ENCODE peak calls at places on chromosomes 4 and X, in five cellular contexts. M, G, O, H and T are unnamed samples.

GRCh38 chr4:173536808-173537429 is 6.9 kb upstream of the HAND2 start:
- DNase-seq in O (no peak), M (peak), G (no peak), H (no peak), T (no peak)

GRCh38 chr4:118872181-118872580 is 16.5 kb upstream of the SYNPO2 start:
- DNase-seq in O (no peak), H (no peak), M (no peak), G (no peak), T (no peak)

GRCh38 chr4:52729586-52729985 is 21.6 kb downstream of the ERVMER34-1 start:
- DNase-seq in O (no peak), H (no peak), G (no peak), M (no peak), T (no peak)

GRCh38 chrX:153476628-153477027 is 6.3 kb upstream of the HAUS7 start:
- DNase-seq in M (no peak), H (peak), G (no peak), O (no peak), T (no peak)

GRCh38 chr4:83358410-83358809 is 23.8 kb upstream of the HPSE start:
- DNase-seq in G (no peak), M (peak), O (no peak), H (peak), T (no peak)

GRCh38 chr4:6548201-6548881 is 26.6 kb upstream of the MAN2B2 start:
- DNase-seq in M (peak), O (no peak), H (peak), G (peak), T (no peak)

GRCh38 chr4:174549696-174550095 is 27.4 kb upstream of the HPGD start:
- DNase-seq in O (no peak), M (no peak), H (no peak), G (no peak), T (no peak)

GRCh38 chr4:132437117-132437516 is 712.0 kb upstream of the PCDH10 start:
- DNase-seq in H (no peak), G (no peak), O (no peak), M (no peak), T (no peak)

GRCh38 chrX:71859637-71860036 is 51.0 kb upstream of the NHSL2 start:
- DNase-seq in O (no peak), M (peak), G (peak), H (peak), T (no peak)

GRCh38 chr4:147518846-147519767 is 38.2 kb downstream of the EDNRA start:
- DNase-seq in O (no peak), G (peak), H (peak), M (peak), T (no peak)

GRCh38 chrX:119503484-119503861 is 35.2 kb downstream of the SLC25A5 start:
- DNase-seq in M (peak), G (no peak), H (peak), O (no peak), T (no peak)

GRCh38 chr4:8920969-8921368 is 49.3 kb upstream of the HMX1 start:
- DNase-seq in H (no peak), G (no peak), O (no peak), M (no peak), T (no peak)

GRCh38 chr4:185778307-185778706 is 33.7 kb downstream of the SORBS2 start:
- DNase-seq in O (no peak), H (no peak), M (no peak), G (no peak), T (no peak)

GRCh38 chrX:111784667-111785066 is 91.3 kb upstream of the TRPC5OS start:
- DNase-seq in M (no peak), G (no peak), H (no peak), O (no peak), T (no peak)

GRCh38 chrX:136687457-136687856 is 39.5 kb downstream of the CD40LG start:
- DNase-seq in G (no peak), O (no peak), M (no peak), H (no peak), T (no peak)

GRCh38 chrX:115898382-115899001 is 272.1 kb upstream of the AGTR2 start:
- DNase-seq in H (no peak), O (no peak), G (peak), M (peak), T (peak)

GRCh38 chr4:19030536-19030935 is 1009.0 kb upstream of the LCORL start:
- DNase-seq in G (no peak), M (peak), O (no peak), H (peak), T (no peak)

GRCh38 chr4:36206012-36206411 is 38.3 kb downstream of the ARAP2 start:
- DNase-seq in O (no peak), H (no peak), M (no peak), G (no peak), T (no peak)

GRCh38 chr4:13218316-13218958 is 265.7 kb downstream of the RAB28 start:
- DNase-seq in H (no peak), O (no peak), M (no peak), G (no peak), T (no peak)

GRCh38 chr4:173531085-173531965 is 1.3 kb upstream of the HAND2 start:
- DNase-seq in M (no peak), G (no peak), O (no peak), H (no peak), T (no peak)

GRCh38 chrX:154603438-154604430 is 15.3 kb downstream of the CTAG1B start:
- DNase-seq in H (peak), M (peak), O (no peak), G (peak), T (no peak)

GRCh38 chr4:110631582-110632505 is 9.0 kb upstream of the PITX2 start:
- DNase-seq in O (no peak), G (peak), M (no peak), H (peak), T (no peak)

GRCh38 chr4:123232439-123232838 is 164.2 kb upstream of the SPRY1 start:
- DNase-seq in G (peak), O (no peak), H (peak), M (no peak), T (no peak)

GRCh38 chrX:103573205-103573604 is 12.1 kb upstream of the TCEAL4 start:
- DNase-seq in G (no peak), H (no peak), M (no peak), O (no peak), T (no peak)

GRCh38 chrX:482192-482701 is 95.5 kb upstream of the PPP2R3B start:
- DNase-seq in G (no peak), O (no peak), H (no peak), M (no peak), T (no peak)

GRCh38 chrX:103398321-103398937 is 22.1 kb downstream of the BEX3 start:
- DNase-seq in O (no peak), G (no peak), M (peak), H (peak), T (no peak)

GRCh38 chrX:9562851-9563250 is 98.0 kb downstream of the TBL1X start:
- DNase-seq in G (no peak), H (peak), M (peak), O (no peak), T (no peak)

GRCh38 chr4:89541998-89542397 is 234.4 kb upstream of the GPRIN3 start:
- DNase-seq in O (no peak), H (no peak), M (no peak), G (no peak), T (no peak)

GRCh38 chr4:3710451-3711182 is 55.6 kb upstream of the ADRA2C start:
- DNase-seq in G (no peak), O (no peak), H (no peak), M (no peak), T (no peak)